ENCODE peak calls at places on chromosomes 1 and 21, in nine cellular contexts. One of them, this sample, is unnamed.

GRCh38 chr1:63322944-63323865 is 838 bp downstream of the FOXD3 start:
- DNase-seq in GM23338: peak; percentile 78
- DNase-seq in CD8-positive, alpha-beta memory T cell: peak; percentile 60
- DNase-seq in adrenal gland: no peak
- DNase-seq in pancreas: peak; percentile 83
- DNase-seq in left ventricle myocardium inferior: no peak
- DNase-seq in neuronal stem cell: peak; percentile 42
- DNase-seq in heart right ventricle: no peak
- DNase-seq in fibroblast of lung: no peak
- DNase-seq in this sample: no peak

GRCh38 chr1:227192163-227192562 is 126.1 kb downstream of the CDC42BPA start:
- DNase-seq in pancreas: no peak
- DNase-seq in CD8-positive, alpha-beta memory T cell: no peak
- DNase-seq in fibroblast of lung: peak; percentile 95
- DNase-seq in neuronal stem cell: no peak
- DNase-seq in heart right ventricle: peak; percentile 15
- DNase-seq in left ventricle myocardium inferior: peak; percentile 25
- DNase-seq in adrenal gland: peak; percentile 47
- DNase-seq in GM23338: peak; percentile 45
- DNase-seq in this sample: peak; percentile 49

GRCh38 chr1:33649759-33650158 is 177.3 kb downstream of the ZSCAN20 start:
- DNase-seq in heart right ventricle: peak; percentile 43
- DNase-seq in left ventricle myocardium inferior: peak; percentile 40
- DNase-seq in GM23338: no peak
- DNase-seq in CD8-positive, alpha-beta memory T cell: no peak
- DNase-seq in pancreas: no peak
- DNase-seq in fibroblast of lung: no peak
- DNase-seq in adrenal gland: no peak
- DNase-seq in neuronal stem cell: no peak
- DNase-seq in this sample: no peak

GRCh38 chr1:47688161-47688560 is 250.3 kb downstream of the FOXD2 start:
- DNase-seq in adrenal gland: no peak
- DNase-seq in left ventricle myocardium inferior: no peak
- DNase-seq in neuronal stem cell: no peak
- DNase-seq in pancreas: no peak
- DNase-seq in fibroblast of lung: no peak
- DNase-seq in GM23338: peak; percentile 8
- DNase-seq in heart right ventricle: no peak
- DNase-seq in CD8-positive, alpha-beta memory T cell: no peak
- DNase-seq in this sample: no peak

GRCh38 chr21:27269646-27270045 is 302.8 kb upstream of the ADAMTS5 start:
- DNase-seq in adrenal gland: no peak
- DNase-seq in neuronal stem cell: no peak
- DNase-seq in GM23338: no peak
- DNase-seq in fibroblast of lung: peak; percentile 89
- DNase-seq in left ventricle myocardium inferior: no peak
- DNase-seq in pancreas: no peak
- DNase-seq in heart right ventricle: no peak
- DNase-seq in CD8-positive, alpha-beta memory T cell: no peak
- DNase-seq in this sample: no peak

GRCh38 chr1:205313681-205314308 is 7.8 kb downstream of the NUAK2 start:
- DNase-seq in fibroblast of lung: peak; percentile 91
- DNase-seq in adrenal gland: peak; percentile 43
- DNase-seq in CD8-positive, alpha-beta memory T cell: peak; percentile 52
- DNase-seq in pancreas: no peak
- DNase-seq in left ventricle myocardium inferior: peak; percentile 48
- DNase-seq in neuronal stem cell: peak; percentile 98
- DNase-seq in GM23338: peak; percentile 96
- DNase-seq in heart right ventricle: peak; percentile 49
- DNase-seq in this sample: peak; percentile 84

GRCh38 chr1:80054129-80054528 is 1047.6 kb upstream of the ADGRL4 start:
- DNase-seq in heart right ventricle: no peak
- DNase-seq in fibroblast of lung: peak; percentile 98
- DNase-seq in GM23338: no peak
- DNase-seq in pancreas: no peak
- DNase-seq in left ventricle myocardium inferior: no peak
- DNase-seq in adrenal gland: no peak
- DNase-seq in CD8-positive, alpha-beta memory T cell: peak; percentile 36
- DNase-seq in neuronal stem cell: no peak
- DNase-seq in this sample: no peak

GRCh38 chr1:65063025-65063424 is 85.0 kb upstream of the AK4 start:
- DNase-seq in pancreas: no peak
- DNase-seq in CD8-positive, alpha-beta memory T cell: no peak
- DNase-seq in GM23338: peak; percentile 23
- DNase-seq in left ventricle myocardium inferior: no peak
- DNase-seq in heart right ventricle: no peak
- DNase-seq in neuronal stem cell: no peak
- DNase-seq in fibroblast of lung: no peak
- DNase-seq in adrenal gland: no peak
- DNase-seq in this sample: no peak

GRCh38 chr1:234093741-234094140 is 189.3 kb downstream of the SLC35F3 start:
- DNase-seq in adrenal gland: no peak
- DNase-seq in fibroblast of lung: peak; percentile 9
- DNase-seq in left ventricle myocardium inferior: peak; percentile 54
- DNase-seq in pancreas: no peak
- DNase-seq in CD8-positive, alpha-beta memory T cell: no peak
- DNase-seq in heart right ventricle: peak; percentile 26
- DNase-seq in neuronal stem cell: no peak
- DNase-seq in GM23338: no peak
- DNase-seq in this sample: peak; percentile 26

GRCh38 chr1:3170566-3171453 is 101.8 kb downstream of the PRDM16 start:
- DNase-seq in GM23338: no peak
- DNase-seq in fibroblast of lung: peak; percentile 58
- DNase-seq in left ventricle myocardium inferior: peak; percentile 83
- DNase-seq in adrenal gland: peak; percentile 85
- DNase-seq in heart right ventricle: peak; percentile 87
- DNase-seq in neuronal stem cell: peak; percentile 23
- DNase-seq in CD8-positive, alpha-beta memory T cell: no peak
- DNase-seq in pancreas: peak; percentile 97
- DNase-seq in this sample: peak; percentile 94

GRCh38 chr1:78833491-78833890 is 173.0 kb downstream of the ADGRL4 start:
- DNase-seq in CD8-positive, alpha-beta memory T cell: no peak
- DNase-seq in left ventricle myocardium inferior: no peak
- DNase-seq in fibroblast of lung: peak; percentile 90
- DNase-seq in pancreas: no peak
- DNase-seq in GM23338: no peak
- DNase-seq in adrenal gland: no peak
- DNase-seq in heart right ventricle: no peak
- DNase-seq in neuronal stem cell: no peak
- DNase-seq in this sample: no peak

GRCh38 chr1:163315773-163316374 is 5.9 kb upstream of the NUF2 start:
- DNase-seq in fibroblast of lung: peak; percentile 42
- DNase-seq in heart right ventricle: no peak
- DNase-seq in left ventricle myocardium inferior: no peak
- DNase-seq in neuronal stem cell: peak; percentile 33
- DNase-seq in pancreas: no peak
- DNase-seq in GM23338: peak; percentile 68
- DNase-seq in CD8-positive, alpha-beta memory T cell: peak; percentile 52
- DNase-seq in adrenal gland: peak; percentile 58
- DNase-seq in this sample: peak; percentile 14

GRCh38 chr1:19156676-19157075 is 53.4 kb downstream of the UBR4 start:
- DNase-seq in left ventricle myocardium inferior: peak; percentile 29
- DNase-seq in GM23338: no peak
- DNase-seq in adrenal gland: peak; percentile 49
- DNase-seq in CD8-positive, alpha-beta memory T cell: no peak
- DNase-seq in neuronal stem cell: no peak
- DNase-seq in heart right ventricle: no peak
- DNase-seq in fibroblast of lung: peak; percentile 31
- DNase-seq in pancreas: no peak
- DNase-seq in this sample: peak; percentile 68

GRCh38 chr1:153659175-153659534 is 652 bp downstream of the SNAPIN start:
- DNase-seq in heart right ventricle: no peak
- DNase-seq in neuronal stem cell: no peak
- DNase-seq in pancreas: no peak
- DNase-seq in adrenal gland: no peak
- DNase-seq in fibroblast of lung: no peak
- DNase-seq in left ventricle myocardium inferior: no peak
- DNase-seq in CD8-positive, alpha-beta memory T cell: no peak
- DNase-seq in GM23338: no peak
- DNase-seq in this sample: no peak
- H3K27ac ChIP-seq in heart right ventricle: peak overlapping the region; percentile 96
- H3K27ac ChIP-seq in neuronal stem cell: peak overlapping the region; percentile 95
- H3K27ac ChIP-seq in pancreas: peak overlapping the region; percentile 58
- H3K27ac ChIP-seq in adrenal gland: peak overlapping the region; percentile 99
- H3K27ac ChIP-seq in fibroblast of lung: peak overlapping the region; percentile 27
- H3K27ac ChIP-seq in left ventricle myocardium inferior: peak overlapping the region; percentile 98
- H3K27ac ChIP-seq in CD8-positive, alpha-beta memory T cell: peak overlapping the region; percentile 86
- H3K27ac ChIP-seq in GM23338: peak overlapping the region; percentile 23
- H3K27ac ChIP-seq in this sample: peak overlapping the region; percentile 92

DNA sequence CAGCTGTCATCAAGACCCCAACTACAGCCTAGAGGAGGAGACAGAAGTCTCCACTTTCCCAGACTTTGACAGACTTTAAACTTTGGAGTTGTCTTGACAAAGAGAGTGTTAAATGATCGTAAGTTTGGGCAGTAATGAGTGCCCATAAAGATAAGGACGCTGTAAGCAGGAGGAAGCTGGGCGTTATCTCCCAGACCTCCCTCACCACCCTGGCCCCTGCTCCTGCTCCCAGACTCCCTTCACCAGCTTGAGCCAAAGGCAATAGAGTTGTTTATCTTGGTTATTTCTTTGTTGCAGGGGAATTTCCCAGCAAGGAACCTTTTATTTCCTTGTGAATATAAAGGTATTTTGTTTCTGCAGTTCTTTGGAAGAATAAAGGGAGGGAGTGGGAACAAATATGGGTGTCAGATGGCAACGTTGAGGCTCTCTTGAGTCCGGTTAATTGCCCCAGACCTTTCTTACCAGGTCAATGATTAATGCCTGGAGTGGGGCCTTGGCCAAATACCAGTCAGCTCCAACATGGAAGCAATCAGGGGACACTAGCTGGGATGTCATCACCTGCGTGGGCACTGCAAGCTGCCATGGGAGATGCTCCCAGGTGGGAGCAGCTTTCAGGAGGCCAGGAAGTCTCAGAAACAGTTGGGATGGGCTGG is 4.4 kb downstream of the PIGR start:
- DNase-seq in left ventricle myocardium inferior: no peak
- DNase-seq in neuronal stem cell: no peak
- DNase-seq in adrenal gland: no peak
- DNase-seq in heart right ventricle: no peak
- DNase-seq in GM23338: no peak
- DNase-seq in fibroblast of lung: no peak
- DNase-seq in CD8-positive, alpha-beta memory T cell: no peak
- DNase-seq in pancreas: no peak
- DNase-seq in this sample: no peak
- H3K27me3 ChIP-seq in left ventricle myocardium inferior: peaks cover 45% of the 10 kb centered on the region
- H3K27me3 ChIP-seq in neuronal stem cell: no peaks in the 10 kb centered on the region
- H3K27me3 ChIP-seq in adrenal gland: no peaks in the 10 kb centered on the region
- H3K27me3 ChIP-seq in heart right ventricle: peaks cover 7% of the 10 kb centered on the region
- H3K27me3 ChIP-seq in GM23338: no peaks in the 10 kb centered on the region
- H3K27me3 ChIP-seq in fibroblast of lung: peaks cover 32% of the 10 kb centered on the region
- H3K27me3 ChIP-seq in CD8-positive, alpha-beta memory T cell: no peaks in the 10 kb centered on the region
- H3K27me3 ChIP-seq in pancreas: no peaks in the 10 kb centered on the region
- H3K27me3 ChIP-seq in this sample: no peaks in the 10 kb centered on the region

GRCh38 chr1:35883681-35884155 is 709 bp downstream of the AGO1 start:
- DNase-seq in pancreas: peak; percentile 84
- DNase-seq in CD8-positive, alpha-beta memory T cell: peak; percentile 64
- DNase-seq in adrenal gland: peak; percentile 59
- DNase-seq in GM23338: peak; percentile 83
- DNase-seq in fibroblast of lung: peak; percentile 34
- DNase-seq in left ventricle myocardium inferior: peak; percentile 40
- DNase-seq in heart right ventricle: peak; percentile 52
- DNase-seq in neuronal stem cell: peak; percentile 43
- DNase-seq in this sample: peak; percentile 81
- H3K4me1 ChIP-seq in pancreas: peaks cover 6% of the 10 kb centered on the region
- H3K4me1 ChIP-seq in CD8-positive, alpha-beta memory T cell: peaks cover 45% of the 10 kb centered on the region
- H3K4me1 ChIP-seq in adrenal gland: peaks cover 36% of the 10 kb centered on the region
- H3K4me1 ChIP-seq in GM23338: peaks cover 37% of the 10 kb centered on the region
- H3K4me1 ChIP-seq in fibroblast of lung: no peaks in the 10 kb centered on the region
- H3K4me1 ChIP-seq in left ventricle myocardium inferior: peaks cover 48% of the 10 kb centered on the region
- H3K4me1 ChIP-seq in heart right ventricle: peaks cover 15% of the 10 kb centered on the region
- H3K4me1 ChIP-seq in neuronal stem cell: peaks cover 29% of the 10 kb centered on the region
- H3K4me1 ChIP-seq in this sample: peaks cover 13% of the 10 kb centered on the region

GRCh38 chr1:84353665-84354064 is 44.6 kb upstream of the DNASE2B start:
- DNase-seq in neuronal stem cell: no peak
- DNase-seq in pancreas: no peak
- DNase-seq in fibroblast of lung: peak; percentile 93
- DNase-seq in adrenal gland: peak; percentile 60
- DNase-seq in CD8-positive, alpha-beta memory T cell: no peak
- DNase-seq in left ventricle myocardium inferior: no peak
- DNase-seq in heart right ventricle: no peak
- DNase-seq in GM23338: no peak
- DNase-seq in this sample: no peak
- H3K27ac ChIP-seq in neuronal stem cell: no peak overlapping the region
- H3K27ac ChIP-seq in pancreas: no peak overlapping the region
- H3K27ac ChIP-seq in fibroblast of lung: no peak overlapping the region
- H3K27ac ChIP-seq in adrenal gland: peak overlapping the region; percentile 77
- H3K27ac ChIP-seq in CD8-positive, alpha-beta memory T cell: no peak overlapping the region
- H3K27ac ChIP-seq in left ventricle myocardium inferior: no peak overlapping the region
- H3K27ac ChIP-seq in heart right ventricle: no peak overlapping the region
- H3K27ac ChIP-seq in GM23338: no peak overlapping the region
- H3K27ac ChIP-seq in this sample: no peak overlapping the region

DNA sequence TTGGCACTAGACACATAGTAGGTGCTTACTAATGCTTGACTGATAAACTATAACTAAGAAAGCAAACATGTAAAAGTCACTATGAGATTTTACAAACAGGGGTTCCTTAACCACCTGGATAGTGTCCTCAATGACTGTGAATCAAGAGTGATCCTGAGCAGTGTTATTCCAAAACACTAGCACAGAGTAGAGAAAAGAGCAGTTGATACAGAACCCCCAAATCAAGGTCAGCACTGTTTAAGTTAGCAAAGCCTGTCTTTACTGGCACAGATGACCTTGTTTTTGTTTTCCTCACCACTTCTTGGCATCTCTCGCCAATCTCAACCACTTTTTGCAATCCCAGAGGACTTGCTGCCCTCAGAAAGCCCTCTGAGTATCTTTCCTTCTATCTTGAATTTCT is 50.7 kb downstream of the BCL9 start:
- DNase-seq in CD8-positive, alpha-beta memory T cell: no peak
- DNase-seq in neuronal stem cell: no peak
- DNase-seq in heart right ventricle: no peak
- DNase-seq in left ventricle myocardium inferior: no peak
- DNase-seq in fibroblast of lung: no peak
- DNase-seq in GM23338: no peak
- DNase-seq in adrenal gland: peak; percentile 26
- DNase-seq in pancreas: no peak
- DNase-seq in this sample: no peak
- H3K27me3 ChIP-seq in CD8-positive, alpha-beta memory T cell: peaks cover 3% of the 10 kb centered on the region
- H3K27me3 ChIP-seq in neuronal stem cell: no peaks in the 10 kb centered on the region
- H3K27me3 ChIP-seq in heart right ventricle: no peaks in the 10 kb centered on the region
- H3K27me3 ChIP-seq in left ventricle myocardium inferior: no peaks in the 10 kb centered on the region
- H3K27me3 ChIP-seq in fibroblast of lung: no peaks in the 10 kb centered on the region
- H3K27me3 ChIP-seq in GM23338: peaks cover 94% of the 10 kb centered on the region
- H3K27me3 ChIP-seq in adrenal gland: no peaks in the 10 kb centered on the region
- H3K27me3 ChIP-seq in pancreas: no peaks in the 10 kb centered on the region
- H3K27me3 ChIP-seq in this sample: no peaks in the 10 kb centered on the region